ENCODE peak calls at places on chromosomes 1 and 21, in four cellular contexts. R, O, C and Q are unnamed samples.

GRCh38 chr1:14913475-14914155 is 239.9 kb upstream of the TMEM51 start:
- DNase-seq in R (no peak), O (no peak), C (no peak), Q (peak; percentile 9)

GRCh38 chr1:167808104-167808503 is 86.3 kb downstream of the MPZL1 start:
- DNase-seq in R (peak; percentile 72), O (no peak), C (no peak), Q (no peak)

GRCh38 chr1:27666294-27666693 is 5.7 kb downstream of the IFI6 start:
- DNase-seq in R (no peak), O (no peak), C (no peak), Q (no peak)

GRCh38 chr1:17125756-17126237 is 6.5 kb upstream of the PADI2 start:
- DNase-seq in R (peak; percentile 93), O (peak; percentile 87), C (peak; percentile 91), Q (peak; percentile 82)

GRCh38 chr21:31252091-31252490 is 92.0 kb downstream of the TIAM1 start:
- DNase-seq in R (no peak), O (no peak), C (no peak), Q (no peak)

GRCh38 chr1:7509593-7509992 is 261.5 kb upstream of the VAMP3 start:
- DNase-seq in R (no peak), O (no peak), C (no peak), Q (no peak)

GRCh38 chr1:43460988-43461693 is 7.4 kb upstream of the HYI start:
- DNase-seq in R (no peak), O (no peak), C (no peak), Q (no peak)

GRCh38 chr1:238653693-238654321 is 732.6 kb upstream of the CHRM3 start:
- DNase-seq in R (peak; percentile 8), O (no peak), C (no peak), Q (no peak)

GRCh38 chr1:52533710-52534109 is 19.2 kb downstream of the TUT4 start:
- DNase-seq in R (no peak), O (no peak), C (no peak), Q (peak; percentile 48)

GRCh38 chr21:29786509-29786908 is 153.3 kb downstream of the GRIK1 start:
- DNase-seq in R (no peak), O (no peak), C (no peak), Q (no peak)

GRCh38 chr1:227884370-227885134 is 63.2 kb downstream of the WNT9A start:
- DNase-seq in R (no peak), O (no peak), C (peak; percentile 6), Q (no peak)

GRCh38 chr1:151581946-151582345 is 29.9 kb upstream of the SNX27 start:
- DNase-seq in R (no peak), O (no peak), C (no peak), Q (no peak)

GRCh38 chr1:93155335-93155734 is 24.9 kb downstream of the TMED5 start:
- DNase-seq in R (no peak), O (no peak), C (no peak), Q (no peak)

GRCh38 chr1:201468501-201468843 is 516 bp downstream of the PHLDA3 start:
- DNase-seq in R (peak; percentile 65), O (no peak), C (no peak), Q (no peak)

GRCh38 chr21:34882719-34883131 is 166.4 kb downstream of the RUNX1 start:
- DNase-seq in R (peak; percentile 41), O (no peak), C (peak; percentile 60), Q (peak; percentile 79)
- H3K4me3 ChIP-seq in R (peak overlapping the region; percentile 79), O (no peak overlapping the region), C (peak overlapping the region; percentile 84), Q (peak overlapping the region; percentile 99)

GRCh38 chr1:118986839-118987430 is 1.2 kb downstream of the TBX15 start:
- DNase-seq in R (peak; percentile 72), O (no peak), C (no peak), Q (no peak)
- H3K4me3 ChIP-seq in R (peak overlapping the region; percentile 63), O (no peak overlapping the region), C (no peak overlapping the region), Q (no peak overlapping the region)

GRCh38 chr1:94917251-94917650 is 9.7 kb downstream of the CNN3 start:
- DNase-seq in R (no peak), O (no peak), C (no peak), Q (no peak)
- H3K4me3 ChIP-seq in R (no peak overlapping the region), O (no peak overlapping the region), C (no peak overlapping the region), Q (no peak overlapping the region)

GRCh38 chr1:94713472-94714141 is 106.5 kb upstream of the SLC44A3 start:
- DNase-seq in R (peak; percentile 97), O (no peak), C (no peak), Q (peak; percentile 98)

GRCh38 chr1:94715311-94715710 is 104.8 kb upstream of the SLC44A3 start:
- DNase-seq in R (no peak), O (no peak), C (no peak), Q (no peak)

GRCh38 chr1:94714152-94714551 is 106.0 kb upstream of the SLC44A3 start:
- DNase-seq in R (no peak), O (no peak), C (no peak), Q (no peak)

GRCh38 chr1:94716966-94717365 is 103.2 kb upstream of the SLC44A3 start:
- DNase-seq in R (peak; percentile 33), O (no peak), C (no peak), Q (peak; percentile 71)

GRCh38 chr1:94714552-94714951 is 105.6 kb upstream of the SLC44A3 start:
- DNase-seq in R (no peak), O (no peak), C (no peak), Q (no peak)
- H3K4me3 ChIP-seq in R (no peak overlapping the region), O (no peak overlapping the region), C (no peak overlapping the region), Q (no peak overlapping the region)

DNA sequence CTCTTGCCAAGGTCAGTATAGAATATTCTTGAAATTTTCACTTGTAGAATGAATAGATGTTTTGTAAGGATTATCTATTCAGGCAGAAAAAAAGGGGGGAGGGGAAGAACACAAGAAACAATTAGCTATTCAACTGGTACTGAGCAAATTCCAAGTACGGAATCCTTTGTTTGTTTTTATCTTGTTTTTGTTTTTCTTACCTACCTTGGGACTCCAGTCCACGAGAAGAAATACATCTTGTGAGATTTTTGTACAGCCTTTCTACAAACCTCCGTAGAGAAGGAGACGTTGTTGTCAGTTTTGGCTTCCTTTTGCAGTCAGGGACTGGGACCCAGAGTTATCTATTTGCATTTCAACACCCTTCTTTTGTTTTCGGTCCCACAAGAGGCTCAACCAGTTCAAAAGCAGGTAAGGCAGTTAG is 36.0 kb downstream of the ZNF281 start:
- DNase-seq in R (no peak), O (peak; percentile 37), C (peak; percentile 60), Q (no peak)
- H3K4me3 ChIP-seq in R (no peak overlapping the region), O (no peak overlapping the region), C (peak overlapping the region; percentile 70), Q (no peak overlapping the region)

DNA sequence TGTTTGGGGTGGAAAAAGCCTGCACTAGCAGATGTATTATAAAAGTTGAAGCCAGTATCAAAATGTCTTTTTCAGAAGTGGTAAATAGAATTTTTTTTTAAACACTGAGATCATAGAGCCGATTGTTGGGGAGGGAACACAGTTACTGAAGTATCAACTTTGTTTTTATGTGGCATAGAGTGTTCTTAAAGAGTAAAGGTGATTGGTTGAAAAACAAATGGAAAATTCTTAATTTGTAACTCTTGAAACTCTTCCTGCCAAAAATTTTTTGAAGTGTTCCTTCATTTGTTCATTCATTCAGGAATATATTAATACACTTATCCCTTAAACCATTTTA is 83.3 kb downstream of the DISP1 start:
- DNase-seq in R (no peak), O (no peak), C (no peak), Q (no peak)
- H3K4me3 ChIP-seq in R (peak overlapping the region; percentile 40), O (no peak overlapping the region), C (no peak overlapping the region), Q (no peak overlapping the region)

GRCh38 chr1:155295942-155296267 is 5.3 kb downstream of the PKLR start:
- DNase-seq in R (no peak), O (no peak), C (no peak), Q (no peak)
- H3K4me3 ChIP-seq in R (no peak overlapping the region), O (peak overlapping the region; percentile 15), C (no peak overlapping the region), Q (no peak overlapping the region)